ENCODE peak calls at places on chromosomes 2 and 18, in nine cellular contexts. I is cardiac fibroblast; M is CD8-positive, alpha-beta T cell; K is GM10248; V is HFF-Myc; C is brain microvascular endothelial cell; J is kidney epithelial cell; O is A549; N is fibroblast of the aortic adventitia. Z is an unnamed sample.

GRCh38 chr2:207778298-207778882 is 8.7 kb upstream of the FZD5 start:
- DNase-seq in I (no peak), M (no peak), K (no peak), V (no peak), C (no peak), J (no peak), O (no peak), N (no peak), Z (no peak)

GRCh38 chr2:39689876-39690275 is 24.2 kb downstream of the TMEM178A start:
- DNase-seq in I (no peak), M (no peak), K (no peak), V (no peak), C (no peak), J (no peak), O (no peak), N (no peak), Z (no peak)

GRCh38 chr2:227816507-227817274 is 3.0 kb downstream of the CCL20 start:
- DNase-seq in I (peak), M (no peak), K (no peak), V (no peak), C (peak), J (no peak), O (peak), N (peak), Z (no peak)

GRCh38 chr2:201467666-201468065 is 16.1 kb downstream of the STRADB start:
- DNase-seq in I (no peak), M (no peak), K (no peak), V (no peak), C (no peak), J (no peak), O (no peak), N (no peak), Z (no peak)

GRCh38 chr2:218028562-218029348 is 26.0 kb upstream of the TNS1 start:
- DNase-seq in I (no peak), M (peak), K (peak), V (no peak), C (no peak), J (no peak), O (no peak), N (no peak), Z (no peak)

GRCh38 chr18:24741961-24742738 is 281.7 kb downstream of the HRH4 start:
- DNase-seq in I (peak), M (no peak), K (no peak), V (no peak), C (no peak), J (no peak), O (no peak), N (peak), Z (no peak)

GRCh38 chr18:50791599-50792438 is 28.0 kb downstream of the MRO start:
- DNase-seq in I (no peak), M (no peak), K (no peak), V (no peak), C (no peak), J (no peak), O (no peak), N (no peak), Z (no peak)

GRCh38 chr18:8908792-8909510 is 193.5 kb upstream of the NDUFV2 start:
- DNase-seq in I (no peak), M (no peak), K (no peak), V (no peak), C (no peak), J (no peak), O (no peak), N (peak), Z (no peak)

GRCh38 chr2:186255823-186256222 is 230.2 kb upstream of the ZC3H15 start:
- DNase-seq in I (no peak), M (no peak), K (no peak), V (no peak), C (no peak), J (no peak), O (no peak), N (no peak), Z (no peak)

GRCh38 chr18:13892098-13892497 is 23.2 kb downstream of the MC2R start:
- DNase-seq in I (no peak), M (no peak), K (no peak), V (no peak), C (no peak), J (no peak), O (no peak), N (no peak), Z (no peak)

GRCh38 chr2:3223080-3223923 is 154.3 kb downstream of the EIPR1 start:
- DNase-seq in I (peak), M (peak), K (peak), V (no peak), C (peak), J (peak), O (no peak), N (no peak), Z (peak)

GRCh38 chr2:236165491-236166156 is 2.6 kb downstream of the GBX2 start:
- DNase-seq in I (no peak), M (no peak), K (no peak), V (no peak), C (no peak), J (no peak), O (no peak), N (no peak), Z (peak)

GRCh38 chr2:20576598-20577115 is 74.2 kb downstream of the HS1BP3 start:
- DNase-seq in I (no peak), M (peak), K (peak), V (no peak), C (no peak), J (no peak), O (no peak), N (no peak), Z (peak)

GRCh38 chr2:218717262-218717661 is 6.6 kb downstream of the TTLL4 start:
- DNase-seq in I (no peak), M (no peak), K (no peak), V (no peak), C (no peak), J (no peak), O (no peak), N (peak), Z (no peak)

GRCh38 chr2:113009617-113010016 is 4.4 kb downstream of the IL36A start:
- DNase-seq in I (no peak), M (no peak), K (no peak), V (no peak), C (no peak), J (no peak), O (no peak), N (no peak), Z (no peak)

GRCh38 chr2:16638941-16639340 is 26.7 kb downstream of the CYRIA start:
- DNase-seq in I (no peak), M (no peak), K (no peak), V (no peak), C (no peak), J (no peak), O (no peak), N (no peak), Z (no peak)

GRCh38 chr2:45045706-45046105 is 36.5 kb upstream of the SIX2 start:
- DNase-seq in I (no peak), M (no peak), K (no peak), V (no peak), C (no peak), J (no peak), O (no peak), N (peak), Z (no peak)

GRCh38 chr2:20588918-20589871 is 61.7 kb downstream of the HS1BP3 start:
- DNase-seq in I (no peak), M (no peak), K (no peak), V (no peak), C (no peak), J (no peak), O (no peak), N (no peak), Z (no peak)

GRCh38 chr2:109351164-109351756 is 222.3 kb downstream of the SH3RF3 start:
- DNase-seq in I (peak), M (peak), K (no peak), V (peak), C (no peak), J (peak), O (no peak), N (peak), Z (peak)

GRCh38 chr2:169853041-169853668 is 25.9 kb downstream of the UBR3 start:
- DNase-seq in I (no peak), M (no peak), K (no peak), V (no peak), C (no peak), J (no peak), O (no peak), N (no peak), Z (no peak)

DNA sequence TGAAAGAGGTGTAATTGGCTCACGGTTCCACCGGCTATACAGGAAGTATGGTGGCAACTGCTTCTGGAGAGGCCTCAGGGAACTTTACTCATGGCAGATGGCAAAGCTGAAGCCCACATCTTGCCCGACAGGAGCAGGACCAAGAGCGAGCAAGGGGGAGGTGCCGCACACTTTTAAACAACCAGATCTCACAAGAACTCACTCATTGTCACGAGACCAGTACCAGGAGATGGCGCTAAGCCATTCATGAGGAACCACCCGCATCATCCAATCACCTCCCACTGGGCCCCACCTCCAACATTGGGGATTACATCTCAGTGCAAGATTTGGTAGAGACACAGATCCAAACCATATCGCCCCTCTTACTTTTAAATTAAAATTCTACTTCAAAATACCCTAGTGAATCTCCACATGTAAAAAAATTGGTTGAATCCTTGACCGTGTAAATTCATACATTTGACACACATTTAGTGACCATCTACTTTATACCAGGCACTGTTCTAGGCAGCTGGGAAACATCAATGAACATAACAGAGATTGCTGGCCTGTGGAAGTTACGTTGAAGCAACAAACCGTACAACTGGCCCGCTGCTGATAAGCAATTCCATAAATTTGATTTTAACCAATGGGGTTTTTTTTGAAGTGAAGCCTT is 87.6 kb downstream of the ALPK2 start:
- DNase-seq in I (peak), M (no peak), K (no peak), V (peak), C (peak), J (no peak), O (peak), N (no peak), Z (no peak)
- TF ChIP-seq CTCF in I (peak), M (no peak), K (no peak), V (peak), C (peak), J (no peak), O (peak), N (no peak), Z (peak)

GRCh38 chr18:59263566-59264135 is 9.6 kb downstream of the RAX start:
- DNase-seq in I (no peak), M (no peak), K (no peak), V (no peak), C (no peak), J (no peak), O (no peak), N (no peak), Z (no peak)
- TF ChIP-seq CTCF in I (no peak), M (no peak), K (no peak), V (no peak), C (no peak), J (no peak), O (no peak), N (no peak), Z (no peak)

GRCh38 chr18:55301196-55301540 is 286.8 kb downstream of the TCF4 start:
- DNase-seq in I (no peak), M (no peak), K (no peak), V (no peak), C (no peak), J (no peak), O (no peak), N (no peak), Z (no peak)

GRCh38 chr18:55301836-55302235 is 286.2 kb downstream of the TCF4 start:
- DNase-seq in I (no peak), M (no peak), K (no peak), V (no peak), C (no peak), J (no peak), O (no peak), N (no peak), Z (no peak)

GRCh38 chr18:55302337-55302833 is 285.6 kb downstream of the TCF4 start:
- DNase-seq in I (no peak), M (no peak), K (no peak), V (peak), C (no peak), J (no peak), O (no peak), N (no peak), Z (no peak)

GRCh38 chr18:55296761-55297160 is 291.2 kb downstream of the TCF4 start:
- DNase-seq in I (no peak), M (no peak), K (no peak), V (no peak), C (no peak), J (no peak), O (no peak), N (no peak), Z (no peak)

DNA sequence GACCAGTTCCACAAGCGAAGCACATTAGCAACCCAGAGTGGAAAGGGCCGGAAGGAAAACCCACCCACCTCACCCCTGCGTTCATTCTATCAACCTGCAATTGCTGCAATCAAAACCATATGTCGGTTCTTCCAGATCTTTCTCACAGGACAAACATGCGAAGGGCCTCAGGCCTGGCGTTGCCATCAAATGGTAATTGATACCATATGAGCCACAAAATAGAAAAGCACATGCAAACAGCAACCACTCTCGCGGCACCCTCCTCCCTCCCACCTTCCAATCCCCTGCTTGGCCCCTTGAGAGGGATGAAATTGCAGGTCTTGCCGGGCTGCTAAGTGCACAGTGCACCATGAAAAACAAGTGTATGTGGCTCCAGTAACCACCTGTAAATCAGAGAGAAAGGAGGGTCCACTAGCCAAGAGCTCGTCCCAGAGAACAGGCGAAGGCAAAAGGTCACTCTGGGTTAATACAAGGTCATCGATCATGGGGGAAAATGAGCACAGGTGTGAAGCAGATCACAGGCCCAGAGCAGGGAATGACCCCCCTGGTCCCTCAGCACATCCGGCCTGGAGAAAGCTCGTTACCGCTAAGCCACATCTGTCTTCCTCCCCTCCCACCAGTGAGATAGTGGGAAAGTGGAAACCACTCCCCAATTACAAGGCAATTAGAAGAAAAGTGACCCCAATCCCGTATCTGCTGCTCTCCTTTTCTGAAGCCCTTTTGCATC is 287.4 kb downstream of the TCF4 start:
- DNase-seq in I (no peak), M (no peak), K (no peak), V (peak), C (no peak), J (no peak), O (no peak), N (peak), Z (no peak)
- TF ChIP-seq CTCF in I (no peak), M (no peak), K (no peak), V (no peak), C (no peak), J (no peak), O (no peak), N (no peak), Z (no peak)

DNA sequence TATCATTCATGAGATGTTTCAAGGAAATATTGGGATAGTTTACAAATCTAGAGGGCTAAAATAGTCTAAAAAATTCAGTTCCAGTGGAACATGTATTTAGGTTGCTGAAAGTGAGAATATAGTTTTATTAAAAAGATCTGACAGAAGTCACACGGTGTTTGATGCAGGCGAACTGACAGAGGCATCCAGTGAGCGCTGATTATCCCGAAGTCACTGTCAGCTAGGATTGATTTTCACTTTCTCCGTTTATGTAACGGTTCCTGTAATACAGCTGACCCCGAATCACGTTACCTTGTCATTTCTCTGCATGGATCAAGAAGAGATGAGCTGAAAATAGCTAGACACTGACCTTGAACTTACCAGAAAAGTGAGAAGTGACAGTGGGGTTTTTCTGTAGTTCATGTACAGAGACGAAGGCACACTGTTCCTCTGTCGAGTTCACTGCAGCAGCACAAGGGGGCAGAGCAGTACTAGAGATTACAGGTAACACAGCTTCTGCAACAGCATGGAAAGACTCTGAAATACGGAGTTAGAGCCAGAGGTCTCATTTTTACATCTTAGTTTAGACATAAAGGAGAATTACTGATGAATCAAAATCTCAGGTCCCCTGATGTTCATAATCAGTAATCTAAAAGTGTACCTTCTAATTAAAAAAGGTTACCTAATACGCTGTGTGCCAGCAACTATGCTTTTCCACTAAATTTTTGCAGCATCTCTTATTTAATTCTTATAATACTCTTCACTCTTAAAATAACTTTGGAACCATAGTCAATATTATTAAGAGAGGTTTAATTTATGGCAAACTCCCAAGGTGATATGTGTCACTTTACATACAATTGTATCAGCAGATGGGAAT is 33.0 kb downstream of the ARHGAP15 start:
- DNase-seq in I (peak), M (peak), K (no peak), V (peak), C (peak), J (peak), O (peak), N (peak), Z (no peak)
- TF ChIP-seq CTCF in I (peak), M (peak), K (peak), V (peak), C (peak), J (peak), O (peak), N (peak), Z (peak)

DNA sequence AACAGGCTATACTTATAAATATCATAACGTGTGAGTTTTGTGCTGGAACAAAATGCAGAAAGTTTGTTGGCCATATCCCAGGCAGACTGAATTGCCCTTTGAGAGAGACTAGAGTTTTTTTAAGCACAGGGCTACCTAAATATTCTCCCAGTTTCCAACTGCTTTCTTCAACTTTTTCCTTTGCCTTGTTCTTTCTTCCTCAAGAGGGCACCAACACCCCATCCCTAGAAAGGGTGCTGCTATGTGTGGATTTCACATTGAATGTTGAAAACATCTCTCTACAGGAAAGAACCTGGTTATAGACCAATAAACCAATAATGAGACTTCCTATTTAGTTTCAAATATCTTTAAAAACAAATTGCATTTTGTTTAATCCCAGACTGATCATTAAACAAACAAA is 87.9 kb downstream of the ICOS start:
- DNase-seq in I (peak), M (no peak), K (no peak), V (peak), C (peak), J (no peak), O (peak), N (peak), Z (no peak)
- TF ChIP-seq CTCF in I (peak), M (no peak), K (peak), V (peak), C (peak), J (peak), O (peak), N (peak), Z (no peak)

DNA sequence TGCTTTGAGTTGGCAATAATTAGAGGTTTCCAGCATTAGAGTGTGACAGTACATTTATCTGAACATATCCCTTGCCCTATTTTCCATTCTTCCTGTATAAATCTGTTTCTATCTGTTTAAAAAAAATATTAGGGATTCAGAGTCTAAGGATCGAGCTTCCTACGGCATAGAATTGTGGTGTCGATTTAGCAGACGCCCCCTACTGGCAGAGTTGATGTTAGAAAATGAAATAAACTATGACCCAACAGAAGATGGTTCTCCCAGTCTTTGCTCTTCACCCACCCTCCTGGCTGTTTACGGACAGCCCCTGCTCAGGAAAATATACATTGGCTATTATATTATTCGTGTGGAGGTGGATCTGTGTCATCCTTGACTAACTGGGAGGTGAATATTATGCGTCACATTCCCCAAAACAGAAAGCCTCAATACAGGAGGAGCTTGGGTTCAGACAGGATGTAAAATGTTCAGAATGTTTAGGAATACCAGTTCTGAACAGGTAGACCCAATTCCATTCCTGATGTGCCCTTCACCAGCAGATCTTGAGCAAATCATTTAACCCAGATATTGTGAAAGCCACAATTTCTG is 10.6 kb upstream of the ERMN start:
- DNase-seq in I (peak), M (peak), K (peak), V (peak), C (peak), J (no peak), O (peak), N (peak), Z (peak)
- TF ChIP-seq CTCF in I (peak), M (peak), K (peak), V (peak), C (peak), J (peak), O (peak), N (peak), Z (peak)

GRCh38 chr2:149573760-149574159 is 13.8 kb downstream of the MMADHC start:
- DNase-seq in I (peak), M (no peak), K (no peak), V (no peak), C (no peak), J (no peak), O (no peak), N (peak), Z (no peak)
- TF ChIP-seq CTCF in I (no peak), M (no peak), K (peak), V (peak), C (peak), J (no peak), O (peak), N (peak), Z (no peak)

GRCh38 chr2:85302106-85302505 is 25.7 kb downstream of the TGOLN2 start:
- DNase-seq in I (no peak), M (no peak), K (no peak), V (no peak), C (no peak), J (no peak), O (no peak), N (no peak), Z (no peak)
- TF ChIP-seq CTCF in I (no peak), M (no peak), K (no peak), V (no peak), C (no peak), J (no peak), O (no peak), N (no peak), Z (no peak)

Z was measured in GM13976.